ENCODE peak calls at places on chromosomes 4 and X, in six cellular contexts. I is GM23248, M is HepG2, T is endothelial cell of umbilical vein, H is astrocyte, D is PC-3. V is an unnamed sample.

GRCh38 chrX:108224218-108224617 is 132.6 kb downstream of the ATG4A start:
- DNase-seq in I (no peak), M (no peak), T (no peak), H (no peak), D (no peak), V (peak)

GRCh38 chr4:186829740-186830449 is 106.2 kb upstream of the FAT1 start:
- DNase-seq in I (no peak), M (peak), T (peak), H (peak), D (peak), V (peak)

GRCh38 chr4:90393215-90393614 is 266.0 kb downstream of the CCSER1 start:
- DNase-seq in I (no peak), M (no peak), T (no peak), H (no peak), D (peak), V (no peak)

GRCh38 chr4:75629239-75629638 is 1.1 kb downstream of the CDKL2 start:
- DNase-seq in I (no peak), M (no peak), T (no peak), H (no peak), D (no peak), V (no peak)

GRCh38 chr4:177448850-177449249 is 6.6 kb upstream of the AGA start:
- DNase-seq in I (peak), M (no peak), T (no peak), H (peak), D (no peak), V (peak)

GRCh38 chrX:23662187-23662586 is 5.1 kb upstream of the PRDX4 start:
- DNase-seq in I (no peak), M (no peak), T (no peak), H (no peak), D (no peak), V (no peak)

GRCh38 chr4:24973471-24974251 is 57.1 kb downstream of the LGI2 start:
- DNase-seq in I (peak), M (peak), T (no peak), H (no peak), D (peak), V (no peak)

GRCh38 chrX:43804021-43804420 is 78.2 kb downstream of the MAOB start:
- DNase-seq in I (no peak), M (no peak), T (no peak), H (no peak), D (peak), V (no peak)

GRCh38 chrX:33204889-33205288 is 6.5 kb downstream of the DMD start:
- DNase-seq in I (no peak), M (no peak), T (no peak), H (no peak), D (no peak), V (no peak)

GRCh38 chr4:6225469-6225868 is 25.1 kb upstream of the JAKMIP1 start:
- DNase-seq in I (peak), M (no peak), T (peak), H (peak), D (peak), V (peak)

GRCh38 chr4:164261831-164262230 is 492.1 kb upstream of the SMIM31 start:
- DNase-seq in I (no peak), M (no peak), T (no peak), H (no peak), D (no peak), V (no peak)

GRCh38 chr4:58767598-58767997 is 1657.4 kb upstream of the IGFBP7 start:
- DNase-seq in I (no peak), M (no peak), T (no peak), H (no peak), D (peak), V (no peak)

GRCh38 chr4:87527446-87528240 is 1.5 kb downstream of the SPARCL1 start:
- DNase-seq in I (no peak), M (no peak), T (no peak), H (no peak), D (no peak), V (peak)

GRCh38 chr4:39151120-39151713 is 31.1 kb upstream of the WDR19 start:
- DNase-seq in I (peak), M (no peak), T (no peak), H (peak), D (no peak), V (peak)

GRCh38 chr4:15118281-15118680 is 116.0 kb downstream of the CPEB2 start:
- DNase-seq in I (peak), M (peak), T (no peak), H (peak), D (no peak), V (peak)

GRCh38 chrX:68090266-68090665 is 343.0 kb downstream of the OPHN1 start:
- DNase-seq in I (no peak), M (no peak), T (no peak), H (no peak), D (no peak), V (no peak)

GRCh38 chr4:75867135-75867534 is 35.1 kb downstream of the PPEF2 start:
- DNase-seq in I (no peak), M (no peak), T (no peak), H (no peak), D (no peak), V (no peak)

GRCh38 chr4:151204925-151205524 is 71.9 kb upstream of the PRSS48 start:
- DNase-seq in I (no peak), M (peak), T (peak), H (no peak), D (no peak), V (no peak)

GRCh38 chr4:180542445-180543100 is 1700.6 kb upstream of the TENM3 start:
- DNase-seq in I (no peak), M (no peak), T (no peak), H (peak), D (peak), V (peak)

DNA sequence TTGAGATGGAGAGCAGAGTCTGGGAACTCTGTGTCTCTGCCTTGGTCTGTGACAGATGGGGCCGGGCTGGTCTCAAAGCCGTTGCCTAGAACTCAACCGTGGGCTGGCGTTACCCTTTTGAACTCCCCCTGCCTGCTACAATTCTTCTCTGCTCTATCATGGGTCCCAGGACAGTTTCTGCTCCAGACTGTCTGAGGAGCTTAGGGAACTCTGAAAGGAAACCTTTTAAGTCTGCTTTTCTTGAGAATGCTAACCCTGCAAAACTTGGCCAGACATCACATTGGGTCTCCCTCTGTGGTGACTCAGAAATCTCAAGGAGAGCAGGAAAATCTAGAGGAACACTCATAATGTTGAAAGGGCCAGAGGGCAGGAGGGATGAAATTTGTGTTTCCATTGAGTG is 240.6 kb downstream of the CBR4 start:
- DNase-seq in I (peak), M (no peak), T (peak), H (peak), D (no peak), V (peak)
- H3K4me3 ChIP-seq in I (no peak), M (no peak), T (no peak), H (no peak), D (no peak), V (no peak)

GRCh38 chr4:1405636-1406415 is 416 bp downstream of the NKX1-1 start:
- DNase-seq in I (no peak), M (no peak), T (no peak), H (no peak), D (no peak), V (no peak)
- TF ChIP-seq EZH2 in I (peak), M (no peak), T (no peak), H (peak), D (no peak), V (peak)

DNA sequence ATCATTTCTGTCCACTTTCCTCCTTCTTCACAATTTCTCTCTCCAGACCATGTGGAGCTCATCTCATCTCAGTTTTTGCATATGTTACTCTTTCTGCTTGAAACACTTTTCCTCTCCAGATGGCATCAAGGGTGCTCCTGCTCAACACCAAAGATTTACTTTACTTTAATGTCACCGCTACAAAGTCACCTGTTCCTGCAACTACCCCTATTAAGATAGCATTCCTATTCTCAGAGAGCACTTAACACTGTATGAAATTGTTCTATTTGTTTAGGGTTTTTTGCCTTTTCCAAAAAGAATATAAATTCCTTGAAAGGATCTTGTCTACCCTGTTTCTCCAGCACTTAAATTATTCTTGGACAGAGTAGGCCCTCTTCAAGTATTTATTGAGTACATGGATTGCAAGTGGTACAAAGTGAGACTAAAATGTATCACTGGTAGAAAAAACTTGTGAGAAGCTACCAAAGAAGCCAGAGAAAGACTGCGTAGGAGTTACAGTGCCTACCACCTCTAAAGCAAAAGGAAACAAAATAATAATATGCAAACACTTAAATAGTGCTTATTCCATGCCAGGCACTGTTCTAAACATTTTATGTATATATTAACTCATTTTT is 1.1 kb upstream of the EXOSC9 start:
- DNase-seq in I (no peak), M (no peak), T (no peak), H (no peak), D (no peak), V (no peak)
- H3K4me3 ChIP-seq in I (no peak), M (peak), T (no peak), H (no peak), D (no peak), V (no peak)

GRCh38 chrX:47621851-47622250 is 2.2 kb upstream of the SYN1 start:
- DNase-seq in I (no peak), M (no peak), T (no peak), H (no peak), D (no peak), V (no peak)

GRCh38 chrX:47620303-47620685 is 637 bp upstream of the SYN1 start:
- DNase-seq in I (no peak), M (no peak), T (no peak), H (no peak), D (no peak), V (no peak)

GRCh38 chrX:47625365-47625764 is 4.4 kb downstream of the CFP start:
- DNase-seq in I (no peak), M (no peak), T (no peak), H (no peak), D (no peak), V (no peak)

GRCh38 chrX:47619486-47620302 is at the start of gene SYN1:
- DNase-seq in I (peak), M (peak), T (peak), H (peak), D (peak), V (peak)

DNA sequence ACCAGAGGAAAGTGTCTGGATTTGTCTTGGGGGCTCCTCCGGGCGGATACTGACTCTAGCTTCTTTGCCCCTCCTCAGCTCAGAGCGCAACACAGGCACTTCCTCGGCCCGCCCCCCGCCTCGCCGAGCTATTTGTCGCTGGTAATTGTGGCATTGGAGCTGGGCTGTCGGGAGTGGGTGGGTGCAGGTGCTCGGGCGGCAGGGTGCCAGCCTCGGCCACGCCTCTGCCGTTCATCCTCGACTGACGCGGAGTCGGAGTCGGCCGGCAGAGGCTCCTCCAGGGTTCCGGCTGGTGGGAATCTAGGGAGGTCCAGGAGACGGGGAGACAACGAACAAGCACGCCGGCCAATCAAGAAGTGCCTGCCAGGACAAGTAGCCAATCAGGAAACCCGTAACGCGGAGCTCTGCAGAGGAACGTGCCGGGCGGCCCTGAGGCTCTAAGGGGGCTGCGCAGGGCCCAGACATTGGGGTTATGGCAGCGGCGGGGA is 3.9 kb upstream of the SYN1 start:
- DNase-seq in I (peak), M (peak), T (peak), H (peak), D (no peak), V (peak)
- TF ChIP-seq EZH2 in I (no peak), M (no peak), T (no peak), H (no peak), D (no peak), V (no peak)

DNA sequence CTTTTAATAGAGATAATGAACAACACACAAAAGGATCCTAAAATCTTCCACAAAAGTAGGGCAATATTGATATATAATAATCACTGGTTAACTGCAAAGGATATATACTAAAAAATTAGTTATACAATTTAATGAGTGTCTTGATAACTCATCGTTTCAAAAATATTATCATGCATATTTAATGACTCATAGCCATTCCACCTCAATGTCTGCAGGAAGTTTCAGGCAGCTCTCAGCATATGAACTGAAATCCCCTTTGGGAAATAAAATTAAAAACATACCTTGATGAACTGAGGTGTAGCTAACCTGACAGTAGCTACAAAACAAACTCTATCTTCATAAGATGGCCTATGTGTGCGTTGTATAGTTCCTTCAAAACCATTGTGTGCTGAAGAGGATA is 62.9 kb downstream of the TMEM165 start:
- DNase-seq in I (peak), M (no peak), T (peak), H (no peak), D (peak), V (no peak)
- H3K4me3 ChIP-seq in I (peak), M (no peak), T (no peak), H (no peak), D (peak), V (no peak)

DNA sequence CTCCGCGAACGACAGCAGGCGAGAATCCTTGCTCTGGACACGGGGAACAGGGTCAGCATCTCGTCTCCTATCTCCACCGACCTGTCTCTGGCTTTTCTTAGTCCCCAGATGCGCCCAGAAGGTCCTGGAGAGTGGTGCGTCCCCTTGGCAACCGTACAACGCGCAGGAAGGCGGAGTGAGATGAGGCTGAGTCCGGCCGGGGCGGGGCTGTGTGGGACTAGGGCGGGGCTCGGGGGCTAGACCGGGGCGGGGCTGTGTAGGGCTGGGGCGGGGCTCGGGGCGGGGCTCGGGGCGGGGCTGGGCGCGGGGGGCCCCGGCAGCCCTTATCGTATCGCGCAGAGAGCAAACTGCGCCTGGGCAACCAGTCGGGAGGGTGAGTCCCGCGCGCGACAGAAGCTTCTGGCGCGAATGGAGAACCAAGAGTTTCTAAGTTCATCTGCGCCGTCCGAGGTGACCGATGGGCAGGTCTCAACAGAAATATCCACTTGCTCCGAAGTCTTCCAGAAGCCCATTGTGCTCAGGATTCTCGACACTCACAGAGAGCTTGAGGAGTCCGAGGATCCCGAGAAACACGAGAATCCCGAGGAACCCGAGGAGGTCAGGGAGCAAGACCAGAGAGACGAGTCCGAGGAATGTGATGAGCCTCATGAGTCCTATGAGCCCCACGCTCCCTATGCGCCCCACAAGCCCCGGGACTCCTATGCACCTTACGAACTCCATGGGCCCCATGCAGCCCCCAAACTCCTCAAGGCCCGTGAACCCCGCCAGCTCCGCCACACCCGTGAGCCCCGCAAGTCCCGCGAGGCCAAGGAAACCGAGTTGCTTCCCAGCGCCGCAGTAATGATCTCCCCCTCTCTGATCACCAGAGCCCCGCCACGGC is 24.9 kb downstream of the ARL9 start:
- DNase-seq in I (peak), M (peak), T (peak), H (peak), D (peak), V (peak)
- TF ChIP-seq EZH2 in I (no peak), M (no peak), T (peak), H (no peak), D (no peak), V (no peak)

GRCh38 chr4:2886622-2887021 is 43.0 kb downstream of the ADD1 start:
- DNase-seq in I (no peak), M (no peak), T (no peak), H (no peak), D (no peak), V (no peak)
- H3K4me3 ChIP-seq in I (no peak), M (no peak), T (no peak), H (no peak), D (no peak), V (no peak)